ENCODE peak calls at places on chromosomes 6 and 20, in four cellular contexts. J is A549, Y is WTC11, B is SK-N-SH. Z is an unnamed sample.
A peak's percentile ranks its signal among the peaks of the same experiment; 100 is the strongest.

GRCh38 chr6:161369339-161369738 is 95.5 kb upstream of the AGPAT4 start:
- DNase-seq in J (peak; percentile 73), Y (no peak), B (no peak), Z (peak; percentile 88)

GRCh38 chr6:20840675-20841074 is 306.4 kb downstream of the CDKAL1 start:
- DNase-seq in J (no peak), Y (no peak), B (no peak), Z (no peak)

GRCh38 chr20:19756756-19757486 is 1.1 kb upstream of the RIN2 start:
- DNase-seq in J (no peak), Y (no peak), B (no peak), Z (no peak)

GRCh38 chr6:167673951-167674350 is 152.8 kb upstream of the AFDN start:
- DNase-seq in J (no peak), Y (no peak), B (no peak), Z (no peak)

GRCh38 chr6:101597711-101598110 is 204.2 kb downstream of the GRIK2 start:
- DNase-seq in J (no peak), Y (no peak), B (no peak), Z (no peak)

GRCh38 chr6:683742-684440 is 9.0 kb downstream of the EXOC2 start:
- DNase-seq in J (no peak), Y (peak; percentile 76), B (peak; percentile 63), Z (peak; percentile 95)

GRCh38 chr6:84599991-84600390 is 164.4 kb downstream of the TBX18 start:
- DNase-seq in J (no peak), Y (no peak), B (no peak), Z (no peak)

GRCh38 chr6:18253635-18254034 is 10.7 kb downstream of the DEK start:
- DNase-seq in J (no peak), Y (no peak), B (no peak), Z (no peak)

GRCh38 chr6:38271081-38271480 is 368.6 kb downstream of the BTBD9 start:
- DNase-seq in J (no peak), Y (no peak), B (no peak), Z (no peak)

GRCh38 chr20:6698056-6698455 is 69.4 kb upstream of the BMP2 start:
- DNase-seq in J (no peak), Y (peak; percentile 21), B (no peak), Z (no peak)

GRCh38 chr6:143100429-143100828 is 39.7 kb downstream of the AIG1 start:
- DNase-seq in J (no peak), Y (no peak), B (no peak), Z (no peak)

GRCh38 chr6:116278853-116279231 is 888 bp downstream of the TSPYL1 start:
- DNase-seq in J (peak; percentile 12), Y (no peak), B (peak; percentile 44), Z (no peak)

GRCh38 chr20:49579874-49580817 is 12.2 kb upstream of the PTGIS start:
- DNase-seq in J (no peak), Y (no peak), B (no peak), Z (no peak)

GRCh38 chr6:2913621-2914317 is 10.7 kb upstream of the SERPINB9 start:
- DNase-seq in J (no peak), Y (no peak), B (no peak), Z (no peak)

DNA sequence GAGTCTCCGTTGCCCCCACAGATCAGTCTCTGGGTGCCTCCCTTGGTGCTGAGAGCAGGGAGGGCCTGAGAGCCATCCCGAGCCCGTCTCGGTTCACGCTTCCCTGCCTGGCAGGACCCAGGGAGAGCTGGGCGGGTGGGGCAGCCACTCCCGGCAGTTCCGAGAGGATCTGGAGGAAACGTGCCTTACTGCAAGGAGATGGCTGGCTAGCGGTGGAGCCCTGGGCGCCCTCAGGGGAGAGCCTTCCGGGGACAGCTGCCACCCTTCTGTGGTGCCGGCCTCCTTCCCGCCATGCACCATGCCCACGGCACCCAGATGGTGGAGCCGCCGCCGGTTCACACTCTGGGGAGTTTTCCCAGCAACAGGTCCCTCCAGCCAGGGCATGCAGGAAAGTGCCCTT is 45.8 kb upstream of the SLCO4A1 start:
- DNase-seq in J (no peak), Y (no peak), B (no peak), Z (no peak)
- TF ChIP-seq MAX in J (no peak), Y (no peak), B (no peak), Z (no peak)

GRCh38 chr20:41738584-41739193 is 120.5 kb upstream of the CHD6 start:
- DNase-seq in J (peak; percentile 52), Y (peak; percentile 71), B (peak; percentile 64), Z (peak; percentile 47)
- TF ChIP-seq MAX in J (no peak), Y (no peak), B (no peak), Z (no peak)

GRCh38 chr20:41139227-41140093 is 2.1 kb downstream of the PLCG1 start:
- DNase-seq in J (no peak), Y (no peak), B (no peak), Z (no peak)
- TF ChIP-seq MAX in J (no peak), Y (no peak), B (no peak), Z (no peak)

GRCh38 chr6:106557837-106558236 is 71.5 kb downstream of the RTN4IP1 start:
- DNase-seq in J (no peak), Y (no peak), B (no peak), Z (peak; percentile 44)
- TF ChIP-seq MAX in J (no peak), Y (no peak), B (no peak), Z (no peak)

DNA sequence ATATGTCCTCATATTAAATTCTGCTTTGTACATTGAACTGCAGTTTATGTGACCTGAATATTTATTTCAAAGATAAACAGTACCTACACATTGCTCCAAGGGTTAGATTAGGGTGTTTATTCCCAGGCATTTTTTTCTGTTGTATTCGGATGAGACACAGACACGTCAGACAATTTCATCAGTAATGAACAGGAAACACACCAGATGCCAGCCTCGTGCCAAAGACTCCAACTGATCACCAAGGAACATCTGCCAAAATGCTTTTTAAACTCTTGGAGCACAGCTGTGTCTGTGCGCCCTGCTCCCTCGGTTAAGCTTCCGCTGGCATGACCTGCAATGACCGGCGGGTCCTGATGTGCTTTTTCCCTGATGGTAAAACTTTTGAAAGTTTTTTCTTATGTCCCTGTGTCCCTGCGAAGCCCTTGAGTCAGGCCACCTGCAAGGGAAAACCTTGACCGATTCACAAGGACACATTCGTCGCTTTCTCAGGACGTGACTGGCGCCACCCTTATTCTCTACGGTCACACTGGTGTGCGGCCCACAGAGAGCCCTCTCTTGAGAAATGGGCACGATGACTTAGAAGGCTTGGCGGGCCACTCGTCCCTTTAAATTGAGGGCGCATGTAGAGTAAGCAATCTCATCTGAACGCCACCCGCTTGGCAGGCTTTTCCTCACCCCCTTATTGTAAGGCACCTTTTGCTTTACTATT is 173.8 kb downstream of the QKI start:
- DNase-seq in J (no peak), Y (no peak), B (peak; percentile 25), Z (no peak)
- TF ChIP-seq MAX in J (no peak), Y (no peak), B (peak; percentile 14), Z (no peak)

GRCh38 chr20:41356951-41357350 is 9.7 kb downstream of the EMILIN3 start:
- DNase-seq in J (no peak), Y (no peak), B (no peak), Z (no peak)

GRCh38 chr20:41358230-41358629 is 8.4 kb downstream of the EMILIN3 start:
- DNase-seq in J (no peak), Y (no peak), B (no peak), Z (no peak)

GRCh38 chr20:41355598-41356203 is 10.9 kb downstream of the EMILIN3 start:
- DNase-seq in J (no peak), Y (no peak), B (no peak), Z (no peak)

GRCh38 chr20:41358717-41359116 is 7.9 kb downstream of the EMILIN3 start:
- DNase-seq in J (no peak), Y (no peak), B (no peak), Z (no peak)

GRCh38 chr20:41357424-41358163 is 9.0 kb downstream of the EMILIN3 start:
- DNase-seq in J (no peak), Y (no peak), B (no peak), Z (no peak)
- TF ChIP-seq MAX in J (no peak), Y (no peak), B (no peak), Z (no peak)

GRCh38 chr20:62918830-62919229 is 7.5 kb downstream of the DIDO1 start:
- DNase-seq in J (no peak), Y (peak; percentile 9), B (no peak), Z (no peak)
- TF ChIP-seq MAX in J (no peak), Y (no peak), B (no peak), Z (no peak)

DNA sequence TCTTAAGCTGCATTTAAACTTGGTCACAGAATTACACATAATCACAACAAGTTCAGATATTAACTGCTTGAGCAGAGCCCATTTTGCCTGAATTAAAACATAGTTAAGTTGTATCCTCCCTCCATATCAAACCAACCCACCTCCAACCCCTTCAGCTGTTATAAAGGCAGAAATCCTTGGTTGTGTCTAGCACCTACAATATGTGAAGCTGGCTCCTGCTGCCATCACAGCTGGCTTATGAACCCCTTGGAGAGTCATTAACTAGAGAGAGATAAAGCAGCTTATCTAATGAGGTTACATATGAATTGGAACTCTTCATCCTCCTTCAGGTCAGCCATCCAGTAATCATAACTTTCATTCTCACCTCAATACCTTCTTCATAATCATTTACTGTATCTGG is 101.8 kb downstream of the EPHA7 start:
- DNase-seq in J (no peak), Y (no peak), B (no peak), Z (no peak)
- TF ChIP-seq MAX in J (no peak), Y (no peak), B (no peak), Z (no peak)

GRCh38 chr6:93677297-93677965 is 258.1 kb upstream of the EPHA7 start:
- DNase-seq in J (no peak), Y (no peak), B (no peak), Z (no peak)

GRCh38 chr6:93675856-93676255 is 256.5 kb upstream of the EPHA7 start:
- DNase-seq in J (no peak), Y (no peak), B (no peak), Z (no peak)

GRCh38 chr6:93676506-93676905 is 257.1 kb upstream of the EPHA7 start:
- DNase-seq in J (no peak), Y (no peak), B (no peak), Z (no peak)

GRCh38 chr6:93679836-93680235 is 260.5 kb upstream of the EPHA7 start:
- DNase-seq in J (no peak), Y (no peak), B (no peak), Z (peak; percentile 4)

DNA sequence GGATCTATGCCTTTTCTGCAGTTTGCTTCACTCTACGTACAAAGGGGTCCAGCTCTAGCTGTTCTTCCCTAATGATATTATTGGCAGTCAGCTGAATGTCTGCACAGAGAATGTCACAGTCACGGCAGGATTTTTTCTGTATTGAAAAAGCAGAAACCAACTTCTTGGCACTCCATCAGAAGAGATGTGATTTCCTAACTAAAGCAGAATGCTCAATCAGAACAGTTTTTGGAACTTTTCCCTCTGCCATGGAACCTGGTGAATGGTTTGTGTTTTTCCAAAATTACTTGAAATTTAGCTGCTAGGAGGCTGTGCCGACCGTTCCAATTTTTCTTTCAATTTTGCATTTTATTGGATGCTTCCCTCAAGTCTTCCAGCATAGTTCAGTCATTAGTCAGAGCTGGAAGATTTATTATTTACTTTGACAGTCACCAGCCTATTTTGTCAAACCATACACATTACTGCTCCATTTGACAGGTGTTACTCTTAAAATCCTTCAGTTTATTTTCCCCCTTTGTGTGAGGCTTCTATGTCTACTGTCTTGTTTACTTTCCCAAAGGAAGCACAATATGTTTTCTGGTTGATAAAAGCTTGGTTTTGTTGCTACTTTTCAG is 259.6 kb upstream of the EPHA7 start:
- DNase-seq in J (no peak), Y (no peak), B (no peak), Z (no peak)
- TF ChIP-seq MAX in J (no peak), Y (no peak), B (no peak), Z (no peak)